ENCODE peak calls at places on chromosome 12, in ten cellular contexts. S, I, X, A, B, H, D, N, K and M are unnamed samples.

GRCh38 chr12:6943387-6943718 is 263 bp upstream of the RNU7-1 start:
- DNase-seq in S (peak; percentile 93), I (peak; percentile 90), X (no peak), A (no peak), B (peak; percentile 87), H (peak; percentile 88), D (peak; percentile 32), N (peak; percentile 93), K (peak; percentile 94), M (peak; percentile 94)

GRCh38 chr12:66901136-66901932 is 222.5 kb upstream of the GRIP1 start:
- DNase-seq in S (no peak), I (no peak), X (no peak), A (no peak), B (no peak), H (no peak), D (no peak), N (no peak), K (no peak), M (no peak)

GRCh38 chr12:127711108-127711507 is 555.9 kb upstream of the TMEM132C start:
- DNase-seq in S (no peak), I (no peak), X (no peak), A (no peak), B (no peak), H (no peak), D (no peak), N (peak; percentile 25), K (no peak), M (no peak)

GRCh38 chr12:115998119-115998633 is 279.3 kb downstream of the MED13L start:
- DNase-seq in S (peak; percentile 29), I (peak; percentile 16), X (no peak), A (no peak), B (no peak), H (no peak), D (no peak), N (peak; percentile 77), K (peak; percentile 49), M (peak; percentile 33)

GRCh38 chr12:113244015-113244983 is 23.0 kb downstream of the TPCN1 start:
- DNase-seq in S (no peak), I (peak; percentile 48), X (no peak), A (no peak), B (peak; percentile 56), H (no peak), D (no peak), N (no peak), K (peak; percentile 59), M (no peak)

GRCh38 chr12:108727868-108728735 is 3.2 kb downstream of the CORO1C start:
- DNase-seq in S (peak; percentile 42), I (no peak), X (no peak), A (no peak), B (no peak), H (no peak), D (no peak), N (no peak), K (no peak), M (no peak)

GRCh38 chr12:63037721-63038120 is 102.8 kb upstream of the PPM1H start:
- DNase-seq in S (no peak), I (no peak), X (no peak), A (no peak), B (no peak), H (no peak), D (no peak), N (no peak), K (no peak), M (no peak)

GRCh38 chr12:27109339-27110023 is 27.1 kb upstream of the C12orf71 start:
- DNase-seq in S (peak; percentile 28), I (no peak), X (no peak), A (no peak), B (no peak), H (no peak), D (no peak), N (no peak), K (peak; percentile 49), M (peak; percentile 18)